ENCODE peak calls at places on chromosomes 4 and X, in six cellular contexts. One of them, this sample, is unnamed.

GRCh38 chrX:70476166-70476933 is 31.7 kb downstream of the DLG3 start:
- DNase-seq in mesendoderm: peak
- DNase-seq in IMR-90: no peak
- DNase-seq in mesenchymal stem cell: no peak
- DNase-seq in H9: peak
- DNase-seq in H1: no peak
- DNase-seq in this sample: no peak

GRCh38 chr4:15100994-15101695 is 98.9 kb downstream of the CPEB2 start:
- DNase-seq in mesendoderm: no peak
- DNase-seq in IMR-90: peak
- DNase-seq in mesenchymal stem cell: no peak
- DNase-seq in H9: no peak
- DNase-seq in H1: no peak
- DNase-seq in this sample: no peak

GRCh38 chrX:1451676-1452496 is 823 bp downstream of the ASMTL start:
- DNase-seq in mesendoderm: no peak
- DNase-seq in IMR-90: no peak
- DNase-seq in mesenchymal stem cell: no peak
- DNase-seq in H9: peak
- DNase-seq in H1: no peak
- DNase-seq in this sample: no peak

GRCh38 chr4:39043697-39044363 is 11.6 kb upstream of the TMEM156 start:
- DNase-seq in mesendoderm: peak
- DNase-seq in IMR-90: peak
- DNase-seq in mesenchymal stem cell: peak
- DNase-seq in H9: no peak
- DNase-seq in H1: no peak
- DNase-seq in this sample: no peak

GRCh38 chr4:164011791-164012190 is 517.3 kb downstream of the TMA16 start:
- DNase-seq in mesendoderm: no peak
- DNase-seq in IMR-90: no peak
- DNase-seq in mesenchymal stem cell: no peak
- DNase-seq in H9: no peak
- DNase-seq in H1: no peak
- DNase-seq in this sample: no peak

GRCh38 chr4:157217708-157218107 is 2.8 kb upstream of the GRIA2 start:
- DNase-seq in mesendoderm: peak
- DNase-seq in IMR-90: peak
- DNase-seq in mesenchymal stem cell: peak
- DNase-seq in H9: no peak
- DNase-seq in H1: no peak
- DNase-seq in this sample: no peak

GRCh38 chrX:27186671-27187070 is 276.5 kb downstream of the PPP4R3C start:
- DNase-seq in mesendoderm: peak
- DNase-seq in IMR-90: peak
- DNase-seq in mesenchymal stem cell: peak
- DNase-seq in H9: peak
- DNase-seq in H1: no peak
- DNase-seq in this sample: peak

GRCh38 chrX:133918326-133918725 is 67.1 kb downstream of the GPC3 start:
- DNase-seq in mesendoderm: no peak
- DNase-seq in IMR-90: no peak
- DNase-seq in mesenchymal stem cell: no peak
- DNase-seq in H9: no peak
- DNase-seq in H1: no peak
- DNase-seq in this sample: no peak

GRCh38 chr4:16642897-16643296 is 255.5 kb downstream of the LDB2 start:
- DNase-seq in mesendoderm: no peak
- DNase-seq in IMR-90: no peak
- DNase-seq in mesenchymal stem cell: no peak
- DNase-seq in H9: no peak
- DNase-seq in H1: no peak
- DNase-seq in this sample: no peak

GRCh38 chrX:2751291-2751690 is 549 bp upstream of the XG start:
- DNase-seq in mesendoderm: no peak
- DNase-seq in IMR-90: peak
- DNase-seq in mesenchymal stem cell: no peak
- DNase-seq in H9: no peak
- DNase-seq in H1: no peak
- DNase-seq in this sample: no peak

GRCh38 chr4:151485541-151486131 is 76.7 kb downstream of the FHIP1A start:
- DNase-seq in mesendoderm: peak
- DNase-seq in IMR-90: no peak
- DNase-seq in mesenchymal stem cell: no peak
- DNase-seq in H9: peak
- DNase-seq in H1: no peak
- DNase-seq in this sample: no peak

GRCh38 chrX:154411981-154412340 is 622 bp downstream of the TAFAZZIN start:
- DNase-seq in mesendoderm: peak
- DNase-seq in IMR-90: peak
- DNase-seq in mesenchymal stem cell: peak
- DNase-seq in H9: peak
- DNase-seq in H1: no peak
- DNase-seq in this sample: no peak

GRCh38 chrX:37580080-37580479 is 8.6 kb downstream of the LANCL3 start:
- DNase-seq in mesendoderm: no peak
- DNase-seq in IMR-90: no peak
- DNase-seq in mesenchymal stem cell: no peak
- DNase-seq in H9: no peak
- DNase-seq in H1: no peak
- DNase-seq in this sample: no peak

GRCh38 chrX:97326456-97326855 is 442.7 kb downstream of the RPA4 start:
- DNase-seq in mesendoderm: no peak
- DNase-seq in IMR-90: peak
- DNase-seq in mesenchymal stem cell: no peak
- DNase-seq in H9: no peak
- DNase-seq in H1: no peak
- DNase-seq in this sample: no peak

GRCh38 chr4:38860788-38861424 is 4.3 kb upstream of the TLR6 start:
- DNase-seq in mesendoderm: peak
- DNase-seq in IMR-90: peak
- DNase-seq in mesenchymal stem cell: no peak
- DNase-seq in H9: peak
- DNase-seq in H1: no peak
- DNase-seq in this sample: peak

GRCh38 chrX:110944793-110945466 is 149.3 kb upstream of the CHRDL1 start:
- DNase-seq in mesendoderm: peak
- DNase-seq in IMR-90: no peak
- DNase-seq in mesenchymal stem cell: no peak
- DNase-seq in H9: peak
- DNase-seq in H1: no peak
- DNase-seq in this sample: peak

GRCh38 chr4:11313157-11313943 is 115.3 kb downstream of the HS3ST1 start:
- DNase-seq in mesendoderm: peak
- DNase-seq in IMR-90: no peak
- DNase-seq in mesenchymal stem cell: no peak
- DNase-seq in H9: no peak
- DNase-seq in H1: no peak
- DNase-seq in this sample: no peak

DNA sequence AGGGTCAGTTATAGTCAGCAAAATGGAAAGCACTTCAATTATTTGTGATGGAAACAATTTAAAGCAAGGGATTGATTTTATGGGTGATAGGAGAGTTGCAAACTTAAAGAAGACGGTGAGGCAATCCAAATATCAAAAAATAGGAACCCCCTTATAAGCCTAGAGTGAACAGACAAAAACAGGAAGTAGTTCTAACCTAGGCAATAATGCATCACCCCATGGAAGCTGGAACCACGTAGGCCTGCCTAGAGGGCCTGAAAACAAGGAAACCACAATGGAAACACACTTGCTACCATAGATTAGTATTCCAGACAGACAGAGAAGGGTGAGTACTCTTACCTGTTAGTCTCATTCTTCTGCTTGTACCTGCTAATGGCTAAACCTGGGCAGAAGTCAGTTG is 13.5 kb upstream of the GK2 start:
- DNase-seq in mesendoderm: no peak
- DNase-seq in IMR-90: no peak
- DNase-seq in mesenchymal stem cell: no peak
- DNase-seq in H9: no peak
- DNase-seq in H1: no peak
- DNase-seq in this sample: no peak
- H2BK5ac ChIP-seq in mesendoderm: no peak
- H2BK5ac ChIP-seq in IMR-90: no peak
- H2BK5ac ChIP-seq in mesenchymal stem cell: no peak
- H2BK5ac ChIP-seq in H9: no peak
- H2BK5ac ChIP-seq in H1: no peak
- H2BK5ac ChIP-seq in this sample: no peak

DNA sequence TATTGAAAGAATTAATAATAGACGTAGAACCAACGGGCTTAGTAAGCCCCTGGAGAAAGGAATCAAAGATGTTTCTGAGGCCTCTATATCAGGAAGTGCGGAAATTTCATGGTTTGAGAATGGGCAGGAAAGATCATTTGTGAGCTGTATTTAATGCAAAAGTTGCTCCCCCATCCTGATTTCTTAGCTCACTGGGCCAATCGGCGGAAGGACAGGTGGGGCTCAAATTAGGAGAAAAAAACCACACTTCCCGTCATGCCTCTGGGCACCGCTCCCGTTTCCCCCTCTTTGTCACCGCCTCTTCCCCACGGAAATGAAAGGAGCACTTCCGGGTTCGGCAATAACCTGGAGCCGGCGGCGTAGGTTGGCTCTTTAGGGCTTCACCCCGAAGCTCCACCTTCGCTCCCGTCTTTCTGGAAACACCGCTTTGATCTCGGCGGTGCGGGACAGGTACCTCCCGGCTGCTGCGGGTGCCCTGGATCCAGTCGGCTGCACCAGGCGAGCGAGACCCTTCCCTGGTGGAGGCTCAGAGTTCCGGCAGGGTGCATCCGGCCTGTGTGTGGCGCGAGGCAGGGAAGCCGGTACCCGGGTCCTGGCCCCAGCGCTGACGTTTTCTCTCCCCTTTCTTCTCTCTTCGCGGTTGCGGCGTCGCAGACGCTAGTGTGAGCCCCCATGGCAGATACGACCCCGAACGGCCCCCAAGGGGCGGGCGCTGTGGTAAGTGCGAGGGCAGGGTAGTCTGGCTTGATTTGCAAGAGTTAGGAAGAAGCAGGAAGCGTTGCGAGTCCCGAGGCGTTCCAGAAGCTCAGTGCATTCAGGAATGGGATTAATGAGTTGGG is at the start of gene TMEM33:
- DNase-seq in mesendoderm: peak
- DNase-seq in IMR-90: peak
- DNase-seq in mesenchymal stem cell: peak
- DNase-seq in H9: peak
- DNase-seq in H1: peak
- DNase-seq in this sample: peak
- H2BK120ac ChIP-seq in mesendoderm: no peak
- H2BK120ac ChIP-seq in IMR-90: peak
- H2BK120ac ChIP-seq in mesenchymal stem cell: peak
- H2BK120ac ChIP-seq in H9: no peak
- H2BK120ac ChIP-seq in H1: no peak
- H2BK120ac ChIP-seq in this sample: no peak

GRCh38 chr4:5891563-5892320 is 1.1 kb downstream of the CRMP1 start:
- DNase-seq in mesendoderm: no peak
- DNase-seq in IMR-90: no peak
- DNase-seq in mesenchymal stem cell: no peak
- DNase-seq in H9: no peak
- DNase-seq in H1: no peak
- DNase-seq in this sample: no peak

GRCh38 chr4:5888706-5889696 is 3.9 kb downstream of the CRMP1 start:
- DNase-seq in mesendoderm: no peak
- DNase-seq in IMR-90: no peak
- DNase-seq in mesenchymal stem cell: no peak
- DNase-seq in H9: no peak
- DNase-seq in H1: no peak
- DNase-seq in this sample: no peak

GRCh38 chr4:5892321-5893012 is 419 bp downstream of the CRMP1 start:
- DNase-seq in mesendoderm: no peak
- DNase-seq in IMR-90: no peak
- DNase-seq in mesenchymal stem cell: no peak
- DNase-seq in H9: no peak
- DNase-seq in H1: no peak
- DNase-seq in this sample: no peak

GRCh38 chr4:5888222-5888701 is 4.6 kb downstream of the CRMP1 start:
- DNase-seq in mesendoderm: peak
- DNase-seq in IMR-90: no peak
- DNase-seq in mesenchymal stem cell: peak
- DNase-seq in H9: peak
- DNase-seq in H1: no peak
- DNase-seq in this sample: peak

DNA sequence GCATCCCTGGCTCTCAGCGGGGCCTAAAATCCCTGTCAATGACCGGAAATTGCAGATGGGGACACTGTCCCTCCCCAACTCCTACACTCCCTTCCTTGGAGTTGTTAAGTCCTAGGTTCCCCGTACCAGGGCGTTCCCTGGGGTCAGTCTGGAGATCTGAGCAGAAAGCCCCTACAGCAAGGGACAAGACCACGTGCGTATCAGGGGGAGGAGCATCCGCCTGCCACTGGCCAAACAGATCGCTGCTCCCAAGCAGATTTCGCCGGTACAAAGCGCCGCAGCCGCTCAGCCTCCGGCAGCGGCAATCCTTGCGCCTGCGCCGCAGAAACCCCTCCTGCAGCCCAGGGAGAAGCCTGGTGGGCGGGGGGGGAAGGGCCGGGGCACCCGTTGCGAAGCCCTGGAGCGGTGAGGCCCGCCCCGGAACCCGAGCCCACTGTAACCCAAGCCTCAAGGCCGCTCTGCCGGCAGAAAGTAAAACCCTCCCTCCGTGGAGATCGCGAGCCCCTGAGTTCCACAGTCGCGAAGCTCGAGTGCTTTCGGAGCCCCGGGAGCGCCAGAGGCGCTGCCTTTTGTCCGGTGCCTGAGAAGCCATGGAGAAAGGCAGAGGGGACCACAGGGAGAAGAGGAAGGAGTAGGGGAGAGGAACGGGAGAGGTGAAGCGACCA is 2.7 kb downstream of the CRMP1 start:
- DNase-seq in mesendoderm: peak
- DNase-seq in IMR-90: peak
- DNase-seq in mesenchymal stem cell: peak
- DNase-seq in H9: peak
- DNase-seq in H1: peak
- DNase-seq in this sample: peak
- H3K4me2 ChIP-seq in mesendoderm: peak
- H3K4me2 ChIP-seq in IMR-90: peak
- H3K4me2 ChIP-seq in mesenchymal stem cell: peak
- H3K4me2 ChIP-seq in H9: peak
- H3K4me2 ChIP-seq in H1: peak
- H3K4me2 ChIP-seq in this sample: peak

DNA sequence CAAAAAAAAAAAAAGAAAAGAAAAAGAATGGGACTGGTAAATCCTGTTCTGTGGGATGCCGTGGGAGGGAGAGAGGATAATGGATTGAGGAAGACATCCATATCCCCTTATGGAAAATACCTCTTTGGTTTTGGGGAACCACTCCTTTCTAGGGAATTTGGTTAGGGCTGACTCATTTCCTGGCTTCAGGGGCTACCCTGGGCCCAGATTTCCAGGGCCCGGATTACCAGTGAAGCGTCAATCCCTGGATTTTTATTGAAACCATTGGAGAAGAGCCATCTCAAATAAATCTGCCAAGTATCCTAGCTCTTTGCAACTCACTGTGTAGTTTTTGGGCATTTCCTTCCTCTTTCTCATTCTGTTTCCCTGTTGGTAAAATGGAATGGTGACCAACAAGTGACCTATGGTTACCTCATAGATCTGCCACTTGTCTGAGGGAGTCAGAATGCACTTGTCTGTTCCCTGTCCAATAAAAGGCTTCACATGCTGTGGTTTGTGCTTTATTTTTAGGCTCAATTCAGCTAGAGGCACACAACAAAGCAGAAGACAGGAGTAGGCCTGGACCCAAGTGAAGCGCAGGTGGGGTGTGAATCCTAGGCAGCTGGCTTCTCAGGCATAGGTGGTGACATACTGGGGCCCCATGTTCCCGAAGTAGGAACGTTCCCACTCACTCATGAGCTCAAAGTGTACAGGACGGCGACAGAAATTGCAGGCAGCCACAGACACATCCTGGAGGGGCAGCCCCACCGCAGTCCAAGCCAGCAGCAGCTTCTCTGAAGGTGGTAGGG is 8.6 kb downstream of the APEX2 start:
- DNase-seq in mesendoderm: no peak
- DNase-seq in IMR-90: peak
- DNase-seq in mesenchymal stem cell: peak
- DNase-seq in H9: no peak
- DNase-seq in H1: no peak
- DNase-seq in this sample: no peak
- H2BK5ac ChIP-seq in mesendoderm: no peak
- H2BK5ac ChIP-seq in IMR-90: no peak
- H2BK5ac ChIP-seq in mesenchymal stem cell: no peak
- H2BK5ac ChIP-seq in H9: no peak
- H2BK5ac ChIP-seq in H1: no peak
- H2BK5ac ChIP-seq in this sample: no peak